ENCODE peak calls at places on chromosome 2, in four cellular contexts. H is fibroblast of gingiva, D is kidney tubule cell, V is ELR. E is an unnamed sample.

GRCh38 chr2:238130696-238131628 is 7.5 kb upstream of the KLHL30 start:
- DNase-seq in H (no peak), D (no peak), V (no peak), E (no peak)

GRCh38 chr2:69213201-69213600 is 173.8 kb downstream of the GFPT1 start:
- DNase-seq in H (no peak), D (no peak), V (no peak), E (no peak)

GRCh38 chr2:56671973-56672569 is 488.3 kb downstream of the CCDC85A start:
- DNase-seq in H (no peak), D (no peak), V (peak), E (no peak)

GRCh38 chr2:156589381-156590079 is 153.4 kb downstream of the GPD2 start:
- DNase-seq in H (peak), D (peak), V (peak), E (peak)

GRCh38 chr2:228768818-228769217 is 502.3 kb downstream of the PID1 start:
- DNase-seq in H (peak), D (peak), V (peak), E (peak)

GRCh38 chr2:11156396-11157075 is 1.3 kb downstream of the SLC66A3 start:
- DNase-seq in H (no peak), D (no peak), V (no peak), E (no peak)

GRCh38 chr2:31008571-31009114 is 129.6 kb downstream of the GALNT14 start:
- DNase-seq in H (no peak), D (no peak), V (no peak), E (no peak)

GRCh38 chr2:233399306-233400225 is 45.3 kb downstream of the DGKD start:
- DNase-seq in H (no peak), D (no peak), V (no peak), E (no peak)

GRCh38 chr2:216083464-216084279 is 2.0 kb downstream of the TMEM169 start:
- DNase-seq in H (no peak), D (peak), V (peak), E (no peak)

GRCh38 chr2:205678743-205679142 is 3.6 kb upstream of the NRP2 start:
- DNase-seq in H (no peak), D (peak), V (no peak), E (no peak)

GRCh38 chr2:42117923-42118758 is 51.0 kb upstream of the EML4 start:
- DNase-seq in H (peak), D (peak), V (peak), E (peak)

GRCh38 chr2:154193246-154193645 is 321.5 kb downstream of the GALNT13 start:
- DNase-seq in H (peak), D (no peak), V (no peak), E (no peak)

E was measured in SW 1271.